ENCODE peak calls at places on chromosomes 11 and 22, in five cellular contexts. One of them, this sample, is unnamed.

GRCh38 chr11:79439893-79440450 is 858 bp downstream of the TENM4 start:
- DNase-seq in mammary epithelial cell: peak; percentile 40
- DNase-seq in heart left ventricle: peak; percentile 25
- DNase-seq in cardiac muscle cell: no peak
- DNase-seq in Karpas-422: no peak
- DNase-seq in this sample: peak; percentile 26

GRCh38 chr11:20007386-20007785 is 152.9 kb downstream of the DBX1 start:
- DNase-seq in mammary epithelial cell: no peak
- DNase-seq in heart left ventricle: peak; percentile 29
- DNase-seq in cardiac muscle cell: no peak
- DNase-seq in Karpas-422: no peak
- DNase-seq in this sample: no peak

GRCh38 chr11:111097191-111097590 is 148.3 kb upstream of the POU2AF2 start:
- DNase-seq in mammary epithelial cell: no peak
- DNase-seq in heart left ventricle: peak; percentile 35
- DNase-seq in cardiac muscle cell: peak; percentile 82
- DNase-seq in Karpas-422: no peak
- DNase-seq in this sample: peak; percentile 86

GRCh38 chr22:39470462-39471335 is 13.9 kb downstream of the MGAT3 start:
- DNase-seq in mammary epithelial cell: no peak
- DNase-seq in heart left ventricle: no peak
- DNase-seq in cardiac muscle cell: peak; percentile 20
- DNase-seq in Karpas-422: peak; percentile 51
- DNase-seq in this sample: no peak

GRCh38 chr22:42844756-42845155 is 12.3 kb downstream of the ARFGAP3 start:
- DNase-seq in mammary epithelial cell: peak; percentile 80
- DNase-seq in heart left ventricle: no peak
- DNase-seq in cardiac muscle cell: peak; percentile 5
- DNase-seq in Karpas-422: no peak
- DNase-seq in this sample: no peak

GRCh38 chr11:2741006-2741376 is 41.2 kb upstream of the KCNQ1OT1 start:
- DNase-seq in mammary epithelial cell: no peak
- DNase-seq in heart left ventricle: peak; percentile 16
- DNase-seq in cardiac muscle cell: no peak
- DNase-seq in Karpas-422: no peak
- DNase-seq in this sample: no peak

GRCh38 chr11:24298126-24298525 is 198.7 kb upstream of the LUZP2 start:
- DNase-seq in mammary epithelial cell: no peak
- DNase-seq in heart left ventricle: no peak
- DNase-seq in cardiac muscle cell: no peak
- DNase-seq in Karpas-422: no peak
- DNase-seq in this sample: peak; percentile 76

GRCh38 chr11:106424111-106424510 is 346.6 kb downstream of the AASDHPPT start:
- DNase-seq in mammary epithelial cell: peak; percentile 85
- DNase-seq in heart left ventricle: no peak
- DNase-seq in cardiac muscle cell: peak; percentile 74
- DNase-seq in Karpas-422: no peak
- DNase-seq in this sample: peak; percentile 17

GRCh38 chr11:128210148-128210940 is 377.0 kb downstream of the ETS1 start:
- DNase-seq in mammary epithelial cell: peak; percentile 100
- DNase-seq in heart left ventricle: peak; percentile 36
- DNase-seq in cardiac muscle cell: peak; percentile 96
- DNase-seq in Karpas-422: no peak
- DNase-seq in this sample: peak; percentile 87

GRCh38 chr11:1303196-1303821 is 6.1 kb downstream of the TOLLIP start:
- DNase-seq in mammary epithelial cell: peak; percentile 34
- DNase-seq in heart left ventricle: no peak
- DNase-seq in cardiac muscle cell: no peak
- DNase-seq in Karpas-422: no peak
- DNase-seq in this sample: no peak

GRCh38 chr11:45896392-45897068 is 10.5 kb downstream of the FREY1 start:
- DNase-seq in mammary epithelial cell: no peak
- DNase-seq in heart left ventricle: no peak
- DNase-seq in cardiac muscle cell: no peak
- DNase-seq in Karpas-422: no peak
- DNase-seq in this sample: peak; percentile 51

GRCh38 chr11:11701070-11701469 is 79.3 kb upstream of the GALNT18 start:
- DNase-seq in mammary epithelial cell: peak; percentile 72
- DNase-seq in heart left ventricle: no peak
- DNase-seq in cardiac muscle cell: no peak
- DNase-seq in Karpas-422: no peak
- DNase-seq in this sample: no peak

GRCh38 chr22:16601437-16602223 is 9.0 kb upstream of the CCT8L2 start:
- DNase-seq in mammary epithelial cell: no peak
- DNase-seq in heart left ventricle: peak; percentile 33
- DNase-seq in cardiac muscle cell: no peak
- DNase-seq in Karpas-422: no peak
- DNase-seq in this sample: no peak

GRCh38 chr11:7664867-7665266 is 8.4 kb downstream of the CYB5R2 start:
- DNase-seq in mammary epithelial cell: no peak
- DNase-seq in heart left ventricle: no peak
- DNase-seq in cardiac muscle cell: no peak
- DNase-seq in Karpas-422: no peak
- DNase-seq in this sample: no peak

GRCh38 chr11:34654491-34655334 is 33.8 kb downstream of the EHF start:
- DNase-seq in mammary epithelial cell: peak; percentile 71
- DNase-seq in heart left ventricle: peak; percentile 37
- DNase-seq in cardiac muscle cell: peak; percentile 75
- DNase-seq in Karpas-422: no peak
- DNase-seq in this sample: peak; percentile 92

GRCh38 chr11:1946812-1947480 is at the start of gene MRPL23:
- DNase-seq in mammary epithelial cell: no peak
- DNase-seq in heart left ventricle: no peak
- DNase-seq in cardiac muscle cell: no peak
- DNase-seq in Karpas-422: no peak
- DNase-seq in this sample: no peak

GRCh38 chr11:72308226-72309073 is 64.5 kb upstream of the PHOX2A start:
- DNase-seq in mammary epithelial cell: peak; percentile 58
- DNase-seq in heart left ventricle: no peak
- DNase-seq in cardiac muscle cell: peak; percentile 91
- DNase-seq in Karpas-422: peak; percentile 83
- DNase-seq in this sample: peak; percentile 99

GRCh38 chr22:48720662-48721393 is 1106.8 kb downstream of the BRD1 start:
- DNase-seq in mammary epithelial cell: no peak
- DNase-seq in heart left ventricle: no peak
- DNase-seq in cardiac muscle cell: no peak
- DNase-seq in Karpas-422: no peak
- DNase-seq in this sample: no peak

GRCh38 chr11:105177658-105178057 is 38.1 kb upstream of the CARD18 start:
- DNase-seq in mammary epithelial cell: peak; percentile 4
- DNase-seq in heart left ventricle: no peak
- DNase-seq in cardiac muscle cell: peak; percentile 86
- DNase-seq in Karpas-422: no peak
- DNase-seq in this sample: no peak

GRCh38 chr11:101138245-101138930 is 8.8 kb upstream of the PGR start:
- DNase-seq in mammary epithelial cell: no peak
- DNase-seq in heart left ventricle: no peak
- DNase-seq in cardiac muscle cell: no peak
- DNase-seq in Karpas-422: no peak
- DNase-seq in this sample: no peak

GRCh38 chr11:117701781-117702180 is 95.2 kb downstream of the DSCAML1 start:
- DNase-seq in mammary epithelial cell: no peak
- DNase-seq in heart left ventricle: peak; percentile 10
- DNase-seq in cardiac muscle cell: no peak
- DNase-seq in Karpas-422: no peak
- DNase-seq in this sample: no peak

GRCh38 chr11:106426696-106427095 is 349.2 kb downstream of the AASDHPPT start:
- DNase-seq in mammary epithelial cell: peak; percentile 57
- DNase-seq in heart left ventricle: no peak
- DNase-seq in cardiac muscle cell: no peak
- DNase-seq in Karpas-422: no peak
- DNase-seq in this sample: no peak

GRCh38 chr11:62889484-62890437 is 9.1 kb downstream of the SLC3A2 start:
- DNase-seq in mammary epithelial cell: no peak
- DNase-seq in heart left ventricle: no peak
- DNase-seq in cardiac muscle cell: peak; percentile 47
- DNase-seq in Karpas-422: peak; percentile 50
- DNase-seq in this sample: no peak

GRCh38 chr11:14386895-14387480 is 28.0 kb upstream of the RRAS2 start:
- DNase-seq in mammary epithelial cell: no peak
- DNase-seq in heart left ventricle: peak; percentile 37
- DNase-seq in cardiac muscle cell: peak; percentile 90
- DNase-seq in Karpas-422: no peak
- DNase-seq in this sample: peak; percentile 12

GRCh38 chr11:76234704-76235232 is 28.5 kb upstream of the WNT11 start:
- DNase-seq in mammary epithelial cell: no peak
- DNase-seq in heart left ventricle: peak; percentile 60
- DNase-seq in cardiac muscle cell: no peak
- DNase-seq in Karpas-422: no peak
- DNase-seq in this sample: no peak

GRCh38 chr22:47654922-47655451 is 892.5 kb downstream of the TBC1D22A start:
- DNase-seq in mammary epithelial cell: no peak
- DNase-seq in heart left ventricle: no peak
- DNase-seq in cardiac muscle cell: no peak
- DNase-seq in Karpas-422: no peak
- DNase-seq in this sample: no peak
- H3K9me3 ChIP-seq in mammary epithelial cell: peaks cover 32% of the 10 kb centered on the region
- H3K9me3 ChIP-seq in heart left ventricle: no peaks in the 10 kb centered on the region
- H3K9me3 ChIP-seq in cardiac muscle cell: no peaks in the 10 kb centered on the region
- H3K9me3 ChIP-seq in Karpas-422: no peaks in the 10 kb centered on the region
- H3K9me3 ChIP-seq in this sample: no peaks in the 10 kb centered on the region

GRCh38 chr11:82356316-82356715 is 377.3 kb downstream of the FAM181B start:
- DNase-seq in mammary epithelial cell: no peak
- DNase-seq in heart left ventricle: no peak
- DNase-seq in cardiac muscle cell: no peak
- DNase-seq in Karpas-422: no peak
- DNase-seq in this sample: no peak

GRCh38 chr11:82355313-82355823 is 378.3 kb downstream of the FAM181B start:
- DNase-seq in mammary epithelial cell: no peak
- DNase-seq in heart left ventricle: no peak
- DNase-seq in cardiac muscle cell: no peak
- DNase-seq in Karpas-422: no peak
- DNase-seq in this sample: no peak
- H3K4me1 ChIP-seq in mammary epithelial cell: no peaks in the 10 kb centered on the region
- H3K4me1 ChIP-seq in heart left ventricle: no peaks in the 10 kb centered on the region
- H3K4me1 ChIP-seq in cardiac muscle cell: no peaks in the 10 kb centered on the region
- H3K4me1 ChIP-seq in Karpas-422: no peaks in the 10 kb centered on the region
- H3K4me1 ChIP-seq in this sample: no peaks in the 10 kb centered on the region

GRCh38 chr11:70527429-70528045 is 129.2 kb downstream of the CTTN start:
- DNase-seq in mammary epithelial cell: no peak
- DNase-seq in heart left ventricle: peak; percentile 15
- DNase-seq in cardiac muscle cell: no peak
- DNase-seq in Karpas-422: no peak
- DNase-seq in this sample: no peak
- H3K27ac ChIP-seq in mammary epithelial cell: no peak overlapping the region
- H3K27ac ChIP-seq in heart left ventricle: no peak overlapping the region
- H3K27ac ChIP-seq in cardiac muscle cell: peak overlapping the region; percentile 32
- H3K27ac ChIP-seq in Karpas-422: no peak overlapping the region
- H3K27ac ChIP-seq in this sample: no peak overlapping the region

GRCh38 chr22:47437636-47438035 is 675.2 kb downstream of the TBC1D22A start:
- DNase-seq in mammary epithelial cell: no peak
- DNase-seq in heart left ventricle: no peak
- DNase-seq in cardiac muscle cell: no peak
- DNase-seq in Karpas-422: no peak
- DNase-seq in this sample: no peak
- H3K9me3 ChIP-seq in mammary epithelial cell: peaks cover 34% of the 10 kb centered on the region
- H3K9me3 ChIP-seq in heart left ventricle: no peaks in the 10 kb centered on the region
- H3K9me3 ChIP-seq in cardiac muscle cell: no peaks in the 10 kb centered on the region
- H3K9me3 ChIP-seq in Karpas-422: peaks cover 4% of the 10 kb centered on the region
- H3K9me3 ChIP-seq in this sample: peaks cover 4% of the 10 kb centered on the region

GRCh38 chr22:27755521-27756211 is 45.9 kb downstream of the MN1 start:
- DNase-seq in mammary epithelial cell: no peak
- DNase-seq in heart left ventricle: peak; percentile 22
- DNase-seq in cardiac muscle cell: no peak
- DNase-seq in Karpas-422: no peak
- DNase-seq in this sample: no peak
- H3K4me1 ChIP-seq in mammary epithelial cell: peaks cover 46% of the 10 kb centered on the region
- H3K4me1 ChIP-seq in heart left ventricle: no peaks in the 10 kb centered on the region
- H3K4me1 ChIP-seq in cardiac muscle cell: peaks cover 2% of the 10 kb centered on the region
- H3K4me1 ChIP-seq in Karpas-422: no peaks in the 10 kb centered on the region
- H3K4me1 ChIP-seq in this sample: peaks cover 15% of the 10 kb centered on the region

DNA sequence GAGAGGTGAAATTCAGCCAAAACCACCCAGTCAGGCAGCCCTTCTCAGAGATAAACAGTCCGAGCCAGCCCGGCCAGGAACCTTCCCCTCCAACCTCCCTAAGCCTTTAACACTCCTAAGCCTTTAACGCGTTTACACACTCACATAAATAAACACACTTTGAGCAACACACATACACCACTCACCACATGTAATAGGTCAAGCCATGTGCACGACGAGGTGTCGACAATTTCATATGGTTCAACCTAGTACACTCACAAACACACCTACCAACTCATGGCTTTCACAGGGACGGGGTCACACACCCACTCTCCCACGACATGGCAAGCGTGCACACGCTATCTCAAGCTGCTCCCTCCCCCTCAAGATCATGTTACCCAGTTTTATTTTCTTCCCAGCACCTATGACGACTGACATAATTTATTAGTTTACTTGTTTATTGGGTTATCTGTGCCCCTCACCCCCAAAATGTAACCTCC is 15.5 kb downstream of the SLC43A1 start:
- DNase-seq in mammary epithelial cell: no peak
- DNase-seq in heart left ventricle: no peak
- DNase-seq in cardiac muscle cell: no peak
- DNase-seq in Karpas-422: no peak
- DNase-seq in this sample: no peak
- H3K27ac ChIP-seq in mammary epithelial cell: no peak overlapping the region
- H3K27ac ChIP-seq in heart left ventricle: peak overlapping the region; percentile 89
- H3K27ac ChIP-seq in cardiac muscle cell: peak overlapping the region; percentile 64
- H3K27ac ChIP-seq in Karpas-422: no peak overlapping the region
- H3K27ac ChIP-seq in this sample: peak overlapping the region; percentile 3

This sample was measured in A673.